ENCODE peak calls at places on chromosome 12, in four cellular contexts. T, B, Y and E are unnamed samples.

GRCh38 chr12:2688381-2688881 is 106.3 kb upstream of the FKBP4 start:
- DNase-seq in T (no peak), B (no peak), Y (no peak), E (no peak)

GRCh38 chr12:105418232-105418631 is 87.7 kb downstream of the C12orf75 start:
- DNase-seq in T (no peak), B (peak), Y (no peak), E (no peak)

GRCh38 chr12:115918763-115919162 is 358.7 kb downstream of the MED13L start:
- DNase-seq in T (no peak), B (no peak), Y (no peak), E (peak)

GRCh38 chr12:76586764-76587395 is 27.3 kb upstream of the OSBPL8 start:
- DNase-seq in T (no peak), B (peak), Y (peak), E (peak)

GRCh38 chr12:39587247-39587646 is 32.4 kb downstream of the ABCD2 start:
- DNase-seq in T (no peak), B (peak), Y (no peak), E (no peak)

GRCh38 chr12:52082988-52083637 is 3.6 kb downstream of the SMIM41 start:
- DNase-seq in T (peak), B (peak), Y (peak), E (peak)

GRCh38 chr12:57632898-57633825 is at the start of gene B4GALNT1:
- DNase-seq in T (peak), B (peak), Y (peak), E (no peak)

GRCh38 chr12:95277139-95277538 is 59.5 kb downstream of the VEZT start:
- DNase-seq in T (no peak), B (no peak), Y (no peak), E (no peak)

GRCh38 chr12:3962661-3963483 is 89.7 kb upstream of the PARP11 start:
- DNase-seq in T (no peak), B (no peak), Y (peak), E (no peak)

GRCh38 chr12:116053479-116054195 is 223.9 kb downstream of the MED13L start:
- DNase-seq in T (no peak), B (no peak), Y (no peak), E (peak)

GRCh38 chr12:77947326-77947725 is 116.6 kb downstream of the NAV3 start:
- DNase-seq in T (no peak), B (no peak), Y (no peak), E (no peak)

GRCh38 chr12:113060336-113060960 is 3.9 kb downstream of the DTX1 start:
- DNase-seq in T (no peak), B (no peak), Y (no peak), E (no peak)

GRCh38 chr12:78898416-78898815 is 33.8 kb downstream of the SYT1 start:
- DNase-seq in T (peak), B (no peak), Y (no peak), E (no peak)

GRCh38 chr12:38154096-38155019 is 162.2 kb upstream of the ALG10B start:
- DNase-seq in T (no peak), B (no peak), Y (no peak), E (no peak)

GRCh38 chr12:21774358-21775129 is at the start of gene KCNJ8:
- DNase-seq in T (peak), B (no peak), Y (no peak), E (no peak)

GRCh38 chr12:47812797-47813490 is 6.8 kb downstream of the HDAC7 start:
- DNase-seq in T (peak), B (peak), Y (peak), E (peak)

GRCh38 chr12:30610718-30611117 is 85.0 kb downstream of the IPO8 start:
- DNase-seq in T (no peak), B (no peak), Y (no peak), E (no peak)

GRCh38 chr12:27015730-27016076 is 1.5 kb upstream of the TM7SF3 start:
- DNase-seq in T (no peak), B (no peak), Y (no peak), E (no peak)

GRCh38 chr12:88142610-88142991 is 494 bp downstream of the TMTC3 start:
- DNase-seq in T (peak), B (no peak), Y (no peak), E (peak)

GRCh38 chr12:4012073-4012472 is 138.9 kb upstream of the PARP11 start:
- DNase-seq in T (no peak), B (no peak), Y (no peak), E (no peak)